ENCODE peak calls at places on chromosomes 13 and 19, in ten cellular contexts. E, J, Z, N, T, K, D, F, U and Q are unnamed samples.

GRCh38 chr19:45781282-45782161 is 768 bp downstream of the DMPK start:
- DNase-seq in F (no peak), Z (no peak), N (peak), U (peak), K (peak), T (no peak), D (no peak), E (no peak), J (no peak), Q (peak)

GRCh38 chr13:98445340-98446233 is 131.3 kb downstream of the STK24 start:
- DNase-seq in T (peak), Z (peak), N (no peak), J (peak), D (peak), U (peak), F (peak), E (no peak), K (peak), Q (peak)

GRCh38 chr13:24683833-24684599 is 3.8 kb downstream of the ATP12A start:
- DNase-seq in D (peak), Z (peak), N (no peak), J (peak), K (peak), T (peak), U (peak), F (peak), E (no peak), Q (peak)

GRCh38 chr13:31538067-31539042 is 201.0 kb upstream of the RXFP2 start:
- DNase-seq in J (peak), N (peak), T (peak), U (no peak), F (no peak), D (peak), K (peak), Z (no peak), E (peak), Q (peak)

GRCh38 chr19:46824887-46825730 is 25.5 kb downstream of the AP2S1 start:
- DNase-seq in T (peak), J (no peak), Z (no peak), E (no peak), K (no peak), F (no peak), U (peak), D (peak), N (peak), Q (peak)

GRCh38 chr19:33798701-33799111 is 2.0 kb downstream of the KCTD15 start:
- DNase-seq in D (peak), Z (no peak), N (no peak), U (no peak), K (peak), T (no peak), J (peak), F (no peak), E (no peak), Q (no peak)

GRCh38 chr13:32305646-32306045 is 9.5 kb downstream of the ZAR1L start:
- DNase-seq in U (no peak), D (no peak), E (no peak), N (no peak), K (no peak), Z (no peak), J (no peak), F (no peak), T (no peak), Q (no peak)

GRCh38 chr19:16268676-16269319 is 55.8 kb upstream of the KLF2 start:
- DNase-seq in N (no peak), U (no peak), K (no peak), F (peak), J (no peak), Z (no peak), E (no peak), T (no peak), D (no peak), Q (no peak)

GRCh38 chr19:38394488-38394887 is 6.0 kb downstream of the SPRED3 start:
- DNase-seq in U (peak), J (no peak), N (peak), T (peak), Z (no peak), F (peak), K (no peak), D (peak), E (no peak), Q (no peak)

GRCh38 chr13:38013676-38014075 is 144.1 kb upstream of the TRPC4 start:
- DNase-seq in Z (no peak), J (no peak), D (no peak), E (no peak), U (no peak), T (no peak), K (no peak), N (no peak), F (no peak), Q (no peak)

GRCh38 chr13:40149611-40150283 is 494.3 kb downstream of the COG6 start:
- DNase-seq in T (no peak), E (no peak), Z (no peak), F (no peak), J (peak), N (no peak), U (no peak), D (peak), K (peak), Q (no peak)

GRCh38 chr13:19810996-19811881 is 28.5 kb upstream of the PSPC1 start:
- DNase-seq in F (no peak), Z (no peak), K (peak), E (no peak), D (peak), J (peak), U (no peak), N (no peak), T (no peak), Q (no peak)

GRCh38 chr13:113555141-113555540 is 29.4 kb upstream of the TFDP1 start:
- DNase-seq in N (no peak), Z (no peak), K (no peak), D (no peak), E (no peak), U (no peak), F (no peak), T (no peak), J (no peak), Q (no peak)

GRCh38 chr19:49390978-49391304 is 2.9 kb downstream of the KASH5 start:
- DNase-seq in U (peak), F (no peak), Z (no peak), T (peak), D (no peak), N (peak), J (no peak), E (no peak), K (no peak), Q (peak)

GRCh38 chr19:8310342-8311055 is 2.3 kb upstream of the CD320 start:
- DNase-seq in T (no peak), K (no peak), Z (no peak), N (no peak), E (no peak), U (no peak), F (no peak), D (no peak), J (no peak), Q (no peak)

GRCh38 chr19:48487544-48487943 is 18.4 kb downstream of the CYTH2 start:
- DNase-seq in K (no peak), F (no peak), N (no peak), T (no peak), E (no peak), Z (no peak), D (no peak), U (no peak), J (no peak), Q (no peak)

GRCh38 chr13:110307697-110308376 is 753 bp downstream of the COL4A2 start:
- DNase-seq in N (no peak), T (no peak), J (peak), U (no peak), F (no peak), K (peak), E (no peak), D (peak), Z (no peak), Q (no peak)

GRCh38 chr19:35484637-35485036 is 5.6 kb downstream of the KRTDAP start:
- DNase-seq in D (no peak), T (peak), U (peak), J (no peak), N (no peak), K (no peak), E (no peak), Z (peak), F (no peak), Q (peak)